ENCODE peak calls at places on chromosomes 5 and 9, in five cellular contexts. T is BJ; J is NCI-H2081; M is C1 segment of cervical spinal cord; B is activated T-cell treated with anti-CD3 and anti-CD28 coated beads, Interleukin-2, amount 50 U/mL, for 1 hour. N is an unnamed sample.
A peak's percentile ranks its signal among the peaks of the same experiment; 100 is the strongest.

GRCh38 chr5:74801941-74802340 is 34.9 kb downstream of the NSA2 start:
- DNase-seq in T (no peak), J (no peak), M (no peak), B (no peak), N (no peak)

GRCh38 chr9:89917861-89918260 is 313.0 kb downstream of the GADD45G start:
- DNase-seq in T (no peak), J (no peak), M (no peak), B (no peak), N (no peak)

GRCh38 chr5:113825143-113825542 is 311.6 kb downstream of the YTHDC2 start:
- DNase-seq in T (no peak), J (no peak), M (no peak), B (no peak), N (no peak)

GRCh38 chr9:100150209-100150608 is 51.2 kb downstream of the INVS start:
- DNase-seq in T (no peak), J (peak; percentile 18), M (no peak), B (no peak), N (no peak)

GRCh38 chr9:110260911-110261310 is 4.6 kb upstream of the TXN start:
- DNase-seq in T (no peak), J (peak; percentile 5), M (no peak), B (no peak), N (no peak)

GRCh38 chr5:143001764-143002351 is 231.7 kb downstream of the ARHGAP26 start:
- DNase-seq in T (no peak), J (no peak), M (no peak), B (peak; percentile 29), N (no peak)

GRCh38 chr5:143524338-143524929 is 120.9 kb upstream of the NR3C1 start:
- DNase-seq in T (no peak), J (no peak), M (no peak), B (no peak), N (no peak)

GRCh38 chr5:123448743-123449142 is 25.5 kb upstream of the CEP120 start:
- DNase-seq in T (no peak), J (no peak), M (no peak), B (no peak), N (no peak)

GRCh38 chr9:112764344-112764743 is 13.8 kb downstream of the SNX30 start:
- DNase-seq in T (no peak), J (no peak), M (no peak), B (no peak), N (no peak)

GRCh38 chr9:133484671-133485437 is 6.0 kb upstream of the SLC2A6 start:
- DNase-seq in T (no peak), J (no peak), M (no peak), B (no peak), N (no peak)

GRCh38 chr5:33824516-33825195 is 67.1 kb downstream of the ADAMTS12 start:
- DNase-seq in T (peak; percentile 79), J (no peak), M (no peak), B (no peak), N (no peak)

GRCh38 chr9:23850242-23851023 is 24.4 kb upstream of the ELAVL2 start:
- DNase-seq in T (no peak), J (peak; percentile 77), M (peak; percentile 9), B (no peak), N (peak; percentile 5)

GRCh38 chr9:77896269-77897245 is 135.1 kb downstream of the GNAQ start:
- DNase-seq in T (no peak), J (peak; percentile 97), M (no peak), B (no peak), N (peak; percentile 81)

GRCh38 chr5:170312666-170313065 is 15.1 kb upstream of the LCP2 start:
- DNase-seq in T (no peak), J (no peak), M (no peak), B (peak; percentile 60), N (no peak)

GRCh38 chr5:176132471-176133288 is 105.5 kb upstream of the SIMC1 start:
- DNase-seq in T (no peak), J (no peak), M (no peak), B (peak; percentile 27), N (no peak)

GRCh38 chr9:106590759-106591505 is 272.0 kb upstream of the ZNF462 start:
- DNase-seq in T (no peak), J (no peak), M (no peak), B (no peak), N (no peak)

GRCh38 chr9:124306098-124306735 is 48.5 kb downstream of the NEK6 start:
- DNase-seq in T (no peak), J (no peak), M (no peak), B (no peak), N (no peak)

GRCh38 chr9:36551129-36551528 is 21.6 kb upstream of the MELK start:
- DNase-seq in T (peak; percentile 26), J (no peak), M (no peak), B (no peak), N (no peak)

GRCh38 chr5:170632985-170633234 is 129.1 kb downstream of the KCNIP1 start:
- DNase-seq in T (no peak), J (no peak), M (no peak), B (peak; percentile 66), N (no peak)

GRCh38 chr9:100092066-100092465 is 6.7 kb downstream of the ERP44 start:
- DNase-seq in T (no peak), J (no peak), M (no peak), B (no peak), N (no peak)

GRCh38 chr5:90386099-90386710 is 23.4 kb downstream of the CETN3 start:
- DNase-seq in T (peak; percentile 7), J (peak; percentile 1), M (no peak), B (no peak), N (peak; percentile 28)

GRCh38 chr9:137083418-137084004 is 3.3 kb upstream of the MAN1B1 start:
- DNase-seq in T (peak; percentile 80), J (no peak), M (no peak), B (no peak), N (no peak)

GRCh38 chr9:108724122-108724521 is 131.7 kb downstream of the ACTL7B start:
- DNase-seq in T (no peak), J (no peak), M (no peak), B (no peak), N (no peak)

GRCh38 chr5:32029291-32029690 is 144.8 kb downstream of the GOLPH3 start:
- DNase-seq in T (no peak), J (no peak), M (no peak), B (no peak), N (no peak)

GRCh38 chr5:72599519-72600400 is 92.5 kb upstream of the ZNF366 start:
- DNase-seq in T (no peak), J (no peak), M (no peak), B (no peak), N (no peak)

GRCh38 chr9:127714916-127715442 is 484 bp downstream of the PTRH1 start:
- DNase-seq in T (no peak), J (no peak), M (no peak), B (no peak), N (no peak)

GRCh38 chr5:139711852-139712171 is 63.7 kb downstream of the CXXC5 start:
- DNase-seq in T (no peak), J (no peak), M (no peak), B (no peak), N (no peak)

GRCh38 chr9:93827545-93828330 is 127.4 kb downstream of the BARX1 start:
- DNase-seq in T (no peak), J (no peak), M (peak; percentile 15), B (peak; percentile 35), N (no peak)

GRCh38 chr5:131104169-131104775 is 60.8 kb downstream of the HINT1 start:
- DNase-seq in T (no peak), J (no peak), M (no peak), B (no peak), N (no peak)

GRCh38 chr9:97737429-97737828 is 40.3 kb upstream of the XPA start:
- DNase-seq in T (no peak), J (no peak), M (no peak), B (no peak), N (no peak)

GRCh38 chr5:79560774-79561524 is 47.0 kb upstream of the HOMER1 start:
- DNase-seq in T (no peak), J (no peak), M (no peak), B (no peak), N (no peak)

GRCh38 chr5:57488308-57488955 is 5.8 kb upstream of the ACTBL2 start:
- DNase-seq in T (peak; percentile 35), J (no peak), M (no peak), B (no peak), N (no peak)

GRCh38 chr5:179276838-179277395 is 68.3 kb downstream of the ADAMTS2 start:
- DNase-seq in T (no peak), J (no peak), M (no peak), B (no peak), N (no peak)

GRCh38 chr5:179218586-179219330 is 126.5 kb downstream of the ADAMTS2 start:
- DNase-seq in T (no peak), J (no peak), M (no peak), B (no peak), N (no peak)

N was measured in NCI-H1436.